ENCODE peak calls at places on chromosome X, in five cellular contexts. W is A549, L is K562, G is HepG2, K is GM12878. Z is an unnamed sample.

GRCh38 chrX:7263961-7264360 is 116.0 kb upstream of the PUDP start:
- DNase-seq in G (no peak), L (no peak), K (no peak), W (peak), Z (no peak)

GRCh38 chrX:75746891-75747639 is 38.0 kb downstream of the MAGEE2 start:
- DNase-seq in G (peak), K (no peak), L (no peak), W (peak), Z (no peak)

GRCh38 chrX:143437439-143437838 is 79.8 kb downstream of the SPANXN3 start:
- DNase-seq in W (peak), L (peak), G (no peak), K (no peak), Z (no peak)

GRCh38 chrX:97909245-97909644 is 1025.5 kb downstream of the RPA4 start:
- DNase-seq in W (no peak), K (peak), G (no peak), L (no peak), Z (no peak)

GRCh38 chrX:110989447-110989846 is 106.5 kb upstream of the PAK3 start:
- DNase-seq in W (no peak), G (no peak), L (no peak), K (no peak), Z (no peak)

GRCh38 chrX:154918060-154918483 is 31.9 kb downstream of the F8A1 start:
- DNase-seq in K (peak), W (peak), L (peak), G (peak), Z (peak)

GRCh38 chrX:152480269-152481212 is 29.4 kb upstream of the GABRA3 start:
- DNase-seq in L (no peak), W (no peak), K (no peak), G (no peak), Z (peak)

GRCh38 chrX:3711331-3711917 is 2.0 kb downstream of the PRKX start:
- DNase-seq in K (peak), L (peak), G (no peak), W (no peak), Z (no peak)

GRCh38 chrX:52271212-52271611 is 86.5 kb downstream of the MAGED4 start:
- DNase-seq in K (no peak), G (no peak), L (no peak), W (peak), Z (peak)

GRCh38 chrX:107483976-107484726 is 34.7 kb downstream of the FRMPD3 start:
- DNase-seq in G (no peak), K (no peak), L (peak), W (no peak), Z (no peak)

GRCh38 chrX:41409006-41409405 is 38.1 kb upstream of the NYX start:
- DNase-seq in G (no peak), W (no peak), K (no peak), L (no peak), Z (no peak)

GRCh38 chrX:150476183-150476699 is 92.2 kb upstream of the MTM1 start:
- DNase-seq in K (no peak), G (no peak), W (no peak), L (no peak), Z (no peak)

GRCh38 chrX:63250253-63250868 is 100.8 kb downstream of the SPIN4 start:
- DNase-seq in L (peak), K (peak), G (peak), W (peak), Z (no peak)

GRCh38 chrX:97461763-97462162 is 578.1 kb downstream of the RPA4 start:
- DNase-seq in G (no peak), W (no peak), K (no peak), L (no peak), Z (no peak)

GRCh38 chrX:98897191-98897590 is 1512.9 kb downstream of the PCDH19 start:
- DNase-seq in L (no peak), G (no peak), K (no peak), W (no peak), Z (no peak)

GRCh38 chrX:78327370-78328048 is at the start of gene CYSLTR1:
- DNase-seq in K (no peak), L (no peak), W (no peak), G (no peak), Z (no peak)

GRCh38 chrX:116240446-116240845 is 69.9 kb downstream of the AGTR2 start:
- DNase-seq in L (no peak), G (no peak), W (peak), K (no peak), Z (no peak)

GRCh38 chrX:30308263-30309138 is 689 bp downstream of the NR0B1 start:
- DNase-seq in G (no peak), K (no peak), W (peak), L (no peak), Z (no peak)

GRCh38 chrX:130482871-130483270 is 81.1 kb downstream of the RBMX2 start:
- DNase-seq in W (no peak), K (no peak), L (no peak), G (no peak), Z (no peak)

GRCh38 chrX:8629871-8630270 is 102.1 kb downstream of the ANOS1 start:
- DNase-seq in K (no peak), W (no peak), G (no peak), L (no peak), Z (no peak)

GRCh38 chrX:39883664-39884063 is 214.1 kb downstream of the BCOR start:
- DNase-seq in L (no peak), G (no peak), K (no peak), W (no peak), Z (no peak)

GRCh38 chrX:82585868-82586267 is 922.2 kb upstream of the POU3F4 start:
- DNase-seq in G (no peak), K (no peak), W (no peak), L (no peak), Z (no peak)

GRCh38 chrX:12021708-12022107 is 116.6 kb upstream of the FRMPD4 start:
- DNase-seq in G (no peak), W (no peak), K (no peak), L (no peak), Z (no peak)

GRCh38 chrX:151402719-151403390 is 5.8 kb downstream of the VMA21 start:
- DNase-seq in W (no peak), K (no peak), L (no peak), G (no peak), Z (no peak)

GRCh38 chrX:131802836-131803626 is 220.1 kb upstream of the STK26 start:
- DNase-seq in K (peak), L (peak), W (peak), G (no peak), Z (peak)

GRCh38 chrX:6708676-6709075 is 173.8 kb upstream of the VCX3A start:
- DNase-seq in L (no peak), G (no peak), K (no peak), W (no peak), Z (no peak)

GRCh38 chrX:131564553-131565229 is 20.8 kb downstream of the OR13H1 start:
- DNase-seq in L (no peak), K (no peak), W (no peak), G (no peak), Z (no peak)

GRCh38 chrX:124209792-124210576 is 122.5 kb upstream of the TEX13D start:
- DNase-seq in W (no peak), K (no peak), L (no peak), G (no peak), Z (no peak)

GRCh38 chrX:23952984-23953907 is 45.4 kb downstream of the CXorf58 start:
- DNase-seq in K (peak), G (no peak), L (peak), W (peak), Z (no peak)

GRCh38 chrX:118216086-118216485 is 99.5 kb upstream of the KLHL13 start:
- DNase-seq in K (no peak), W (no peak), G (no peak), L (no peak), Z (no peak)

GRCh38 chrX:135345328-135345645 is 36.0 kb downstream of the ETDC start:
- DNase-seq in K (no peak), W (no peak), G (no peak), L (no peak), Z (no peak)

GRCh38 chrX:9278475-9279270 is 186.2 kb upstream of the TBL1X start:
- DNase-seq in L (no peak), K (no peak), W (no peak), G (no peak), Z (no peak)

GRCh38 chrX:154696328-154697045 is 43.1 kb upstream of the CTAG2 start:
- DNase-seq in W (peak), K (no peak), L (no peak), G (no peak), Z (no peak)

GRCh38 chrX:118652717-118653116 is 74.7 kb upstream of the IL13RA1 start:
- DNase-seq in L (no peak), W (no peak), K (no peak), G (no peak), Z (no peak)

GRCh38 chrX:124203311-124203710 is 129.1 kb upstream of the TEX13D start:
- DNase-seq in L (no peak), G (no peak), W (no peak), K (no peak), Z (no peak)

GRCh38 chrX:13398073-13398823 is 78.4 kb upstream of the ATXN3L start:
- DNase-seq in W (peak), L (peak), G (peak), K (no peak), Z (peak)

DNA sequence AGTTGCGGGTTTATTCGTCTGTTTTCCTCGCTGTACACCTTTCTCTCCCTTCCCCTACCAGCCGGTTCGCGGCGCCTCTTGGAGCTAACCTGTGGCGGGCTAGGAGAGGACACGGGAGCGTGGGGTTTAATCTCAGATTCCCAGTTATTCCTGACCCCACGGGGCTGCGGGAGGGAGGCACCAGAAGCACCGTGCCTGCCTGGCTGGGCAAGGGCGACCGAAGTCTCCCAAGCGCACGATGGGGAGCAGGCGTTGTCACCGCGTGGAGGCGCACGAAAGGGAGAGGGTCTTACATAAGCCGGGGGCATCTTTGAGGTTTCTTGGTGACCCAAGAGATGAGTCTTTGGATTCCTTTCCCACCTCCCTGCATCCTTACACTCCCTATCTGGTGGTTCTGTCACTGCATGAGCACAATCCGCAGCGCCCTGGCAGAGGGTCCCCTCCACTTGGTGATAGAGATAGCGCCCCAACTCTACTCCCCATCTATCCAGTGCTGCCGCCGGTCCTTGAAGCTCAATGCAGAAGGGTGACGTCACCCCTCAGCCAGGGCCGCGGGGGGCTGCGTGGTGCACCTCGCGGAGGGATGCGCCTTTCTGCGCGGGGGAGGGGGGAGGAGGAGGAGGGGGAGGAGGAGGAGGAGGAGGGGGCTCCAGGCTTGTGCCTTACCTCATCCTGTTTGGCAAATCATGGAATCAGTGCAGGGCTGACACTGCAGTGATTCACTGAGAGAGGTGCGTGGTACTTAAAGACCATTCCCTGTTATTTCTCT is 793 bp downstream of the TSPAN7 start:
- DNase-seq in K (no peak), L (no peak), G (peak), W (no peak), Z (peak)
- TF ChIP-seq KDM1A in K (no peak), L (peak), G (no peak), W (no peak), Z (no peak)

DNA sequence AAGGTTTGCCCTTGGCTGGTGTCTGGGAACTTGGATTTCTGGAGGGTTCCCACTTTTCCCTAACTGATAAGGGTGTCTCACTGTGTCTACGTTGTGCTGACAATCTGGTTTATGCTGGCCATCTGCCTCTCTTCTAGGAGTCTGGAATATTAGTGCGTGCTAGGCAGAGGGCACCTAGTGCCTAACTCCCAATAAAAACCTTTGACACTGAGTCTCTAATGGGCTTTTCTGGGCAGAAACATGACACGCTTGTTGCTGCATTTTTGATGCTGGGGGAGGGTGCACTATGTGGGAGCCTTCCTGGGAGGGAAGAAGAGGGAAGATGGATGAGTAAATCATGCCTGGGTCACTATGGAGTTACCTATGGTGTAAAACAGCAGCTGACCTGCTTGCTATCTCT is 16.3 kb upstream of the ZNF41 start:
- DNase-seq in W (no peak), L (no peak), K (no peak), G (no peak), Z (no peak)
- TF ChIP-seq KDM1A in W (no peak), L (no peak), K (no peak), G (no peak), Z (no peak)

DNA sequence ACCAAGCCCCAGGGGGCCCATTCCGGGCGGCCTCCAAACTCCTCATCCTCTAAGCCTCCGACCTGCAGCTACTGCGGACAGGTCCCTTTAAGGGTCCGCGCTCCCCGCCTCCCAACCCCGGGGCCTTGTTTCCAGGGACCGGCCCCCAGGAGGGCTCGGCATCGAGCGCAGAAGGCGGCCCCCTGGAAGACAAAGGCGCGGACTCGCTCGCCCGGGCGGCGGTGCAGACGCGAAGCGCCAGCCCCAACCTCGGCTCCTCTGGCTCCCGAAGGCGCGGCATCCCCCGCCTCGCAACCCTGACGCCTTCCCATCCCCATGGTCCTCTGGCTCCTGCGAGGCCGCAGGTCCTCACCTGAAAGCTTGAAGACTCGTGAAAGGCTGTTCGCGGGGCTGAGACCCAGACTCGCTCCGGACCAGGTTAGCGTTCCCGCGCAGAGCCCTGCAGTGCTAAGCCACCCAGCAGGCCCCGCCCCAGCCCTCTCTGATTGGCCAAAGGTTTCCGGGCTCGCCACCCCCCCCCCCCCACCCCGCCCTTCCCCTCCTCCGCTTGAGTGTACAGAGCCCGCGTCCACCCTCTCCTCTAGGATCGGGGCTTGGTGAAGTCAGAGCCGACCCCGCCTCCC is at the start of gene TMSB15A:
- DNase-seq in W (peak), K (no peak), L (peak), G (no peak), Z (no peak)
- TF ChIP-seq KDM1A in W (no peak), K (no peak), L (no peak), G (no peak), Z (no peak)

GRCh38 chrX:149079805-149080406 is 425.2 kb downstream of the IDS start:
- DNase-seq in K (no peak), W (no peak), L (no peak), G (no peak), Z (no peak)

GRCh38 chrX:149073464-149073863 is 431.6 kb downstream of the IDS start:
- DNase-seq in G (no peak), L (no peak), K (no peak), W (no peak), Z (no peak)

DNA sequence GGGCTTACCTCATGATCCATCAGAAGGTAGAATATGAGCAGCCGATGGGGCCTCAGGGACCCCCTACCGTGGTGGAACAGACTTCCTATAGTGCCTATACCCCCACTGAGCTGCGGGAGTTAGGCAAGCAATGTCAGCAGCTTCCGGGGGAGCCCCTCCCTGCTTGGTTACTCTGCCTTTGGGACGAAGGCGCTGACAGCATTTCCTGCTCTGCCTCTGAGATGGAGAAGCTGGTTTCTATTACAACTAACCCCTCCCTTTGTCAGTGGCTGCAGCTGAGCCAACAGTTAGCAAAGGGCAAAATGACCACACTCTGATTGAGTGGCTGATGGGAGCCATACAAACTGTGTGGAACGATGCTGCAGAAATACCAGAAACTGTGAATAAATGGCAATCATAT is 430.7 kb downstream of the IDS start:
- DNase-seq in W (no peak), L (no peak), K (peak), G (no peak), Z (no peak)
- TF ChIP-seq KDM1A in W (no peak), L (no peak), K (no peak), G (no peak), Z (no peak)

GRCh38 chrX:119989905-119990408 is 46.4 kb upstream of the NKAP start:
- DNase-seq in W (no peak), L (no peak), G (no peak), K (no peak), Z (peak)
- TF ChIP-seq KDM1A in W (no peak), L (no peak), G (no peak), K (no peak), Z (no peak)

GRCh38 chrX:50941638-50942037 is 31.1 kb downstream of the BMP15 start:
- DNase-seq in W (peak), K (no peak), L (no peak), G (no peak), Z (no peak)
- TF ChIP-seq KDM1A in W (no peak), K (no peak), L (no peak), G (no peak), Z (no peak)

GRCh38 chrX:17591741-17592110 is 145.6 kb upstream of the SCML1 start:
- DNase-seq in L (no peak), K (no peak), W (no peak), G (no peak), Z (no peak)
- TF ChIP-seq KDM1A in L (no peak), K (no peak), W (no peak), G (no peak), Z (no peak)

GRCh38 chrX:20410540-20410939 is 143.8 kb upstream of the RPS6KA3 start:
- DNase-seq in L (no peak), W (no peak), K (no peak), G (peak), Z (no peak)

GRCh38 chrX:20414781-20415445 is 148.2 kb upstream of the RPS6KA3 start:
- DNase-seq in W (no peak), L (no peak), G (no peak), K (no peak), Z (no peak)

GRCh38 chrX:20414066-20414465 is 147.4 kb upstream of the RPS6KA3 start:
- DNase-seq in G (no peak), W (no peak), L (no peak), K (no peak), Z (no peak)

GRCh38 chrX:20409991-20410390 is 143.3 kb upstream of the RPS6KA3 start:
- DNase-seq in L (no peak), W (no peak), K (no peak), G (peak), Z (no peak)

DNA sequence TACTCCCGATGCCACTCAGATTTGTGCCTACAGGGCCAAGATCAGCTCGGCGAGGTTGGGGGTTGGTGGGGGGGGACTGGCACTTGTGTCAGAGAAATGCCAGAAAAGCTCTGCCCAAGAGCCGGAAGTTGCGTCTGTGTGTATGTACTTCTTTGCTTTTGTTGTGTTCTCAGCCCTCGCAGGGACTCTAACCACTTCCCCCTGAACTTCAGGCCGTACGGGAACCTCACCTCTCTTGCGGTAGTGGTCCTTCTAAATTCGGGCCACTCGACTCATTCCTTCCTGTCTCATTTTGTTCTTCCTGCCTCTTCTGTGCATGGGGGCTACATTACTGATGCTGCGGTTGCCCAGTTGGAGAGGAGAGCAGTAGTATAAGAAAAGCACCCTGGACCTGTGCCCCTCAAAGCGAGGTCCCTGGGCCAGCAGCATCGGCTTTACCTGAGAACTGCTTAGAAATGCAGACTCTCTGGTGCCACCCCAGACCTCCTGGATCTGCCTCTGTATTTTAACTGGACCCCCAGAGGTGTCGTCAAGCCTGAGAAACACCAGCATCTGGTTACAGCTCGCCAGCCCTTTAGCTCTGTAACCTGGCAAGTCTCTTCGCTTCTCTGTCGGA is 146.3 kb upstream of the RPS6KA3 start:
- DNase-seq in G (no peak), W (no peak), L (no peak), K (no peak), Z (no peak)
- TF ChIP-seq KDM1A in G (no peak), W (no peak), L (no peak), K (no peak), Z (no peak)

GRCh38 chrX:148457279-148457678 is 43.1 kb upstream of the AFF2 start:
- DNase-seq in W (no peak), K (no peak), G (no peak), L (no peak), Z (no peak)
- TF ChIP-seq KDM1A in W (no peak), K (no peak), G (no peak), L (no peak), Z (no peak)

DNA sequence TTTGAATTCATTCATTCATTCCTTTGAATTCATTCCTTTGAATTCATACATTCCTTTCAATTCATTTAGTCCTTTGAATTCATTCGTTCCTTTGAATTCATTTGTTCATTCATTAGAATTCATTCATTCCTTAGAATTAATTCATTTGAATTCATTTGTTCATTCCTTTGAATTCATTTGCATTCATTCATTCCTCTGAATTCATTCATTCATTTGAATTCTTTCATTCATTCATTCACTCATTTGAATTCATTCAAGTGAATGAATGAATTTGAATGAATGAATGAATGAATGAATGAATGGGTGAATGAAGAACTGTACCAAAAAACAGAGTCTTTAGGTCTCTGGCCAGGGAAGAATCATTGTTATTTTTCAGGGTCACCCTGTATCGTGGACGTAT is 216.6 kb downstream of the DHRSX start:
- DNase-seq in L (no peak), W (no peak), G (no peak), K (no peak), Z (no peak)
- TF ChIP-seq KDM1A in L (no peak), W (no peak), G (no peak), K (no peak), Z (no peak)